ENCODE peak calls at places on chromosomes 6 and 20, in four cellular contexts. C, K, L and G are unnamed samples.

GRCh38 chr20:7410150-7410549 is 530.1 kb downstream of the HAO1 start:
- DNase-seq in C (no peak), K (peak), L (peak), G (no peak)

GRCh38 chr6:162591517-162591916 is 136.0 kb downstream of the PRKN start:
- DNase-seq in C (no peak), K (no peak), L (no peak), G (no peak)

GRCh38 chr20:46226602-46227001 is 81.7 kb downstream of the CDH22 start:
- DNase-seq in C (peak), K (peak), L (peak), G (no peak)

GRCh38 chr20:62602550-62602949 is 39.8 kb upstream of the SLCO4A1 start:
- DNase-seq in C (no peak), K (no peak), L (no peak), G (no peak)

GRCh38 chr6:43847741-43848630 is 78.0 kb downstream of the VEGFA start:
- DNase-seq in C (peak), K (no peak), L (no peak), G (no peak)

GRCh38 chr6:12026120-12026519 is 14.0 kb downstream of the HIVEP1 start:
- DNase-seq in C (no peak), K (peak), L (no peak), G (no peak)

GRCh38 chr6:110643175-110643574 is 166.8 kb upstream of the SLC22A16 start:
- DNase-seq in C (peak), K (no peak), L (peak), G (no peak)

GRCh38 chr6:29992792-29993191 is 50.5 kb downstream of the HLA-A start:
- DNase-seq in C (peak), K (peak), L (peak), G (no peak)

GRCh38 chr20:2289475-2289874 is 6.3 kb upstream of the TGM3 start:
- DNase-seq in C (no peak), K (no peak), L (no peak), G (no peak)

GRCh38 chr6:69729870-69730449 is 66.8 kb downstream of the LMBRD1 start:
- DNase-seq in C (peak), K (peak), L (peak), G (no peak)

GRCh38 chr20:31678389-31679356 is 41.0 kb downstream of the COX4I2 start:
- DNase-seq in C (no peak), K (peak), L (no peak), G (no peak)

GRCh38 chr6:38134704-38135088 is 315.2 kb downstream of the ZFAND3 start:
- DNase-seq in C (no peak), K (no peak), L (no peak), G (no peak)

GRCh38 chr6:139173172-139173571 is 38.3 kb downstream of the HECA start:
- DNase-seq in C (peak), K (peak), L (no peak), G (no peak)

GRCh38 chr6:52552278-52552643 is 24.6 kb downstream of the TRAM2 start:
- DNase-seq in C (no peak), K (peak), L (peak), G (no peak)

GRCh38 chr6:53107091-53107490 is 41.5 kb downstream of the GCM1 start:
- DNase-seq in C (peak), K (peak), L (peak), G (no peak)

GRCh38 chr6:37850243-37850642 is 30.7 kb downstream of the ZFAND3 start:
- DNase-seq in C (no peak), K (no peak), L (no peak), G (no peak)

GRCh38 chr20:64044484-64045247 is 4.8 kb downstream of the SOX18 start:
- DNase-seq in C (peak), K (peak), L (peak), G (no peak)

GRCh38 chr6:42104807-42105713 is 37.4 kb downstream of the C6orf132 start:
- DNase-seq in C (no peak), K (no peak), L (no peak), G (no peak)

GRCh38 chr20:48339147-48339985 is 488.4 kb downstream of the PREX1 start:
- DNase-seq in C (peak), K (no peak), L (peak), G (no peak)

GRCh38 chr20:48416002-48416401 is 411.8 kb downstream of the PREX1 start:
- DNase-seq in C (no peak), K (no peak), L (no peak), G (no peak)

GRCh38 chr6:117346142-117346930 is 79.4 kb downstream of the ROS1 start:
- DNase-seq in C (peak), K (peak), L (peak), G (no peak)

DNA sequence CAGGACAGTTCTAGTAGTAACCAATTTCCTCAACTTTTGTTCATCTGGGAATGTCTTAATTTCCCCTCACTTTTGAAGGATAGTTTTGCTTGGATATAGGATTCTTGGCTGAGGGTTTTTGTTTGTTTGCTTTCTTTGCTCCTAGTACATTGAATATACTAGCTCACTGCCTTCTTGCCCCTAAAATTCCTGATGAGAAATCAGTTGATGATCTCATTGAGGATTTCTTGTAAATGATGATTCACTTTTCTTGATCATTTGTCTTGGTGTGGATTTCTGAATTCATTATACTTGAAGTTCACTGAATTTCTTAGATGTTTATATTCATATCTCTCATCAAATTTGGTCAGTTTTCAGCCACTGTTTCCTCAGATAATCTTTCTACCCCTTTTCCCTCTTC is 49.1 kb upstream of the PRDM1 start:
- DNase-seq in C (peak), K (peak), L (peak), G (no peak)
- TF ChIP-seq CTCF in C (no peak), K (no peak), L (no peak), G (no peak)

GRCh38 chr20:18066421-18067333 is 9.0 kb upstream of the OVOL2 start:
- DNase-seq in C (no peak), K (peak), L (no peak), G (no peak)
- TF ChIP-seq CTCF in C (no peak), K (no peak), L (no peak), G (no peak)

DNA sequence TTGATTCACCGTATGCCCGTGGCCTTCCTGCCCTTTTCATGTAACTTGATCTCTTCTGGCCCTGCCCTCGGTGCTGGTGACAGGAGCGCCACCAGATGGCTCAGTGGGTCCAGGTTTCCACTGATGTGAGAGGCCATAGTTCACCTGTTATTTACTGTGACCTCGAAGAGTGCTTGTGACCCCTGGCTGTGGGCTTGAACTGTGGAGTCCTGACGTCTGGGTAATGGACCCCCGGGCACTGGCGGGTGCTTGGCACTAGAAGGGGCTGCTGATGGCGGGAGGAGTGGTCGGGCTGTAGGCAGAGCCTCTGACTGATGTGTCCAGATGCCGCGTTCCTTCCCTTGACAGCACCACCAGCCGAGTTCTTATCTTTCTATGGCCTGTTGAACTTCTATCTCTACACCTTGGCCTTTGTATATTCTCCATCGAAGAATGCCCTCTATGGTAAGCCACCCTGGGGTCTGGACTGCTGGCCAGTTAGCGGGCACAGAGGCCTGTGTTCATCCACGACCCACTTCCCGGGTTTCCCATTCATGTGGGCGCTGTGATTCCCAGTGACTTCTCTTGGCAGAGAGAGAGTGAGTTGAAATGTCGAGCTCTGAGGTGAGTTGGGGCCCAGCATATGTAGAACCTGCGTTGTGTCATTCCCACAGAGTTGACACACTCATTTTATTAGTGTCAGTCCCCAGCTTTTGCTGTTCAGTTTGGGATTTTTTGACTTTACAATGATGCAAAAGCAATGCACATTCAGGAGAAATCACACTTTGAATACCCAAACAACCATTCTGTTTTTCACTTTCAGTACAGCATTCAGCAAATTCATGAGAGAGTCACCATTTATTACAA is 14.9 kb downstream of the DYNLT1 start:
- DNase-seq in C (no peak), K (no peak), L (peak), G (no peak)
- TF ChIP-seq CTCF in C (peak), K (peak), L (peak), G (no peak)

GRCh38 chr6:36546958-36547645 is at the start of gene STK38:
- DNase-seq in C (peak), K (peak), L (peak), G (peak)
- TF ChIP-seq CTCF in C (no peak), K (peak), L (no peak), G (no peak)